ENCODE peak calls at places on chromosomes 13 and 19, in five cellular contexts. F is uterus; N is right lobe of liver; I is heart left ventricle; M is CD8-positive, alpha-beta T cell. T is an unnamed sample. For H3K4me1, the result is how much of the 10 kb centered on the place peaks cover.

GRCh38 chr19:34254552-34255432 is at the start of gene GARRE1:
- DNase-seq in F (no peak), N (peak), I (peak), M (peak), T (no peak)

GRCh38 chr19:18849838-18850400 is 18.2 kb downstream of the UPF1 start:
- DNase-seq in F (no peak), N (no peak), I (no peak), M (no peak), T (no peak)

GRCh38 chr19:48391100-48392005 is at the start of gene KDELR1:
- DNase-seq in F (peak), N (peak), I (peak), M (peak), T (peak)

GRCh38 chr13:112760440-112760839 is 70.6 kb downstream of the ATP11A start:
- DNase-seq in F (no peak), N (no peak), I (no peak), M (no peak), T (no peak)

GRCh38 chr13:101535192-101535746 is 82.8 kb downstream of the ITGBL1 start:
- DNase-seq in F (no peak), N (no peak), I (no peak), M (no peak), T (no peak)

GRCh38 chr13:41401371-41401770 is 56.0 kb upstream of the RGCC start:
- DNase-seq in F (no peak), N (no peak), I (no peak), M (no peak), T (no peak)

GRCh38 chr19:6103217-6103644 is 7.1 kb downstream of the RFX2 start:
- DNase-seq in F (peak), N (peak), I (peak), M (no peak), T (peak)

GRCh38 chr13:114119196-114119595 is 13.2 kb downstream of the RASA3 start:
- DNase-seq in F (peak), N (no peak), I (no peak), M (no peak), T (no peak)

GRCh38 chr13:35566340-35566739 is 89.9 kb upstream of the MAB21L1 start:
- DNase-seq in F (no peak), N (no peak), I (no peak), M (no peak), T (no peak)

GRCh38 chr19:57560049-57560491 is 407 bp upstream of the ZNF550 start:
- DNase-seq in F (peak), N (no peak), I (peak), M (peak), T (no peak)

GRCh38 chr13:96822900-96823299 is 171.4 kb downstream of the OXGR1 start:
- DNase-seq in F (no peak), N (no peak), I (no peak), M (no peak), T (no peak)

GRCh38 chr13:60448907-60449510 is 52.0 kb downstream of the TDRD3 start:
- DNase-seq in F (no peak), N (no peak), I (no peak), M (no peak), T (no peak)
- TF ChIP-seq CTCF in F (peak), N (peak), I (peak), M (peak), T (peak)

GRCh38 chr19:1858412-1859081 is 4.8 kb downstream of the KLF16 start:
- DNase-seq in F (no peak), N (no peak), I (no peak), M (no peak), T (no peak)
- H3K4me1 ChIP-seq in F (under half), N (under half), I (under half), M (half or more), T (half or more)

GRCh38 chr13:37427843-37428494 is 170.6 kb downstream of the POSTN start:
- DNase-seq in F (no peak), N (no peak), I (no peak), M (no peak), T (no peak)
- TF ChIP-seq CTCF in F (no peak), N (no peak), I (no peak), M (no peak), T (no peak)

DNA sequence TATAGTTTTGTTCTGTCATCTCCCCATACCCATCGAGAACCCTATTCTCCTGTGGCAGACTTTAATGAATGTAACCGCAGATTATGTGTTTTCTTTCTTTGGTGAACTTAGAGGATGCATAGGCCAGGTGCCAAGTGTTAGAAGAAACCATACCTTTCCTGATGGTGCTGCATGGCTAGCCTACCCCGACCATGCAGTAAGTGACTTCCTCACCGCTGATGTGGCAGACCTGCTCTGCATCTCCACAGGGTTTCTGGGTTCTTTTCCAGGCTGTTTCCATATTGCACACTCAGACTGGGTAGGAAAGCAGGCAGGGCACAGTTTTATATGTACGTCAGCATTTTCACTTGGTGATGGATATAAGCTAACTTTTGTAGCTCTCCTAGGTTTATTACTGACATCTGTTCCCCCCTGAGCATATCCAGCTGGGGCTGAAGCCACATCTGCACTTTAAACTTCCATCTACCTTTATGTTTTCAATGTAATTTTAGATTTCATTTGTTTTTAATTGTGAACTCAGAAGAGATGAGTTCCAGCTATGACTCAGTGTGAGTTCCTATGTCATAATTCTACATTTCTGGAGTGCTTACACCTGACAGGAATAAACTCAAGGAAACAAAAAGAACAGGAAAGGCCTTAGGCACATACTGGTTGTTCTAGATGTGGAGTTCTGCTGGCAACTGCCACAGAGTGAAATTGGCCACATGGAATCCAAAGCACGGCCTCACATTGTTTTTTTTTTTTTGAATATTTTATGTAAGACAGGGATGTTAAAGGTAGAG is 42.4 kb downstream of the LRCH1 start:
- DNase-seq in F (peak), N (no peak), I (no peak), M (no peak), T (no peak)
- H3K4me1 ChIP-seq in F (under half), N (under half), I (under half), M (half or more), T (under half)

GRCh38 chr19:41997121-41997850 is 3.3 kb upstream of the ATP1A3 start:
- DNase-seq in F (no peak), N (no peak), I (no peak), M (peak), T (no peak)

GRCh38 chr19:41999071-41999877 is 5.2 kb upstream of the ATP1A3 start:
- DNase-seq in F (no peak), N (no peak), I (peak), M (no peak), T (no peak)

GRCh38 chr19:41999878-42000208 is 5.8 kb upstream of the ATP1A3 start:
- DNase-seq in F (no peak), N (no peak), I (peak), M (no peak), T (no peak)

GRCh38 chr19:41997851-41998229 is 3.8 kb upstream of the ATP1A3 start:
- DNase-seq in F (no peak), N (no peak), I (no peak), M (no peak), T (no peak)

DNA sequence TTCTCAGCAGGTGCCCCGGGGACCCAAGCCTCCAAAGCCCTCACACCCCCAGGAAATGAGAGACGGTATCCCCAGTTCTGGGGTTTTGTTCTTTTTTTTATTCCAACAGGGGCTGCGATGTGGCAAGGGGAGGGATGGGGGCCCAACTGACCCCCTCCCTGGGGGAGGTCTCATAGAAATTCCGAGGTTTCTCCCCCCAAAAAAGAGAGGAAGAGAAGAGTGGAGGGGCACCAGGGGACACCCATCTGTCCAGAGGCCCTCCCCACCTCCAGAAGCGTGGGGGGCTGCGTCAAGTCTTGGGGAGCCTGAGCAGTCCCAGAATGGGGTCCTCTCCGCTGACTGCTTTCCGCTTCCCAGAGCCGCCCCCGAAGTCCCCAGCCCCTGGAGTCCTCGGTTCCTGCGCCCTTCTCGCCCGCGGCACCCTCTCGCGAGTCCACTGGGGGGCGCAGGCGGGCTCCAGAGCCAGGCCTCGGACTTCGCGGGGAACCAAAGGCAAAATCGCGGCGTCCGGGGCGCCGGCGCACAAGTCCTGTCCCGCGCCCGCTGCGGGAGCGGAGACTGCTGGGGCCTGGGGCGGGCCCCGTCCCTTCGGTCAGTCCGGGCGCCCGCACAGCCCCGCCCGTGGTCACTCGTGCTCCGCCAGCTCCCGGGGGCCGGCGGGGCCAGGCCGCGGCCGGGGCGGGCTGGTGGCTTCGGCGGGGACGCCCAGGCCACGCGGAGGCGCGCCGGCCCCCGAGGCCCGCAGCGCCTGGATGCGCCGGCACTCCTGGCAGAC is 4.4 kb upstream of the ATP1A3 start:
- DNase-seq in F (no peak), N (no peak), I (no peak), M (no peak), T (no peak)
- TF ChIP-seq CTCF in F (no peak), N (peak), I (peak), M (peak), T (peak)

GRCh38 chr19:10104665-10105221 is 1.4 kb upstream of the PPAN start:
- DNase-seq in F (no peak), N (no peak), I (no peak), M (peak), T (no peak)
- H3K4me1 ChIP-seq in F (under half), N (under half), I (under half), M (half or more), T (under half)

GRCh38 chr19:41166888-41167804 is 25.9 kb upstream of the CYP2S1 start:
- DNase-seq in F (no peak), N (no peak), I (no peak), M (no peak), T (no peak)

GRCh38 chr19:41159861-41160260 is 33.2 kb upstream of the CYP2S1 start:
- DNase-seq in F (no peak), N (no peak), I (no peak), M (no peak), T (no peak)

GRCh38 chr19:41156207-41156606 is 36.8 kb upstream of the CYP2S1 start:
- DNase-seq in F (no peak), N (no peak), I (no peak), M (no peak), T (no peak)

DNA sequence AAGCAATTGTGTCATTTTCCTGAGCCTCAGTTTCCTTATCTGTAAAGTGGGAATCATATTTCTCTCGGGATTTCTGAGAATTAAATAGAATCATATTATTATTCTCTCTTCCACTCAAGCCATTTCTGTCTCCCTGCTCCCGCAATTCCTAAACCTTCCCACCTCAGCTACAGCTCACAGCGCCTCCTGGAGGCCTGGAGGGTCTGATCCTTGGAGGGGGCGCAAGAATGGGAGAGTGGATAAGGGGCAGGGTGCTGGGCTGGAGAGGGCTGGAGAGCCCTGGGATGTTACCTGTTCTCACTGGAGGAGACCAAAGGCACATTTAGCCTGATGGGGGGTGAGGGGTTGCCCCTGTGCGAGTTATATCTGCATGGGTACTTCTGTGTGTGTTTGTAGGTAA is 31.1 kb upstream of the CYP2S1 start:
- DNase-seq in F (no peak), N (no peak), I (no peak), M (no peak), T (no peak)
- TF ChIP-seq CTCF in F (no peak), N (no peak), I (no peak), M (no peak), T (no peak)

GRCh38 chr19:47145639-47146486 is 15.2 kb downstream of the SAE1 start:
- DNase-seq in F (no peak), N (no peak), I (no peak), M (peak), T (no peak)
- H3K4me1 ChIP-seq in F (under half), N (under half), I (under half), M (half or more), T (under half)

T was measured in right atrium auricular region.